ENCODE peak calls at places on chromosome 15, in four cellular contexts. F is mucosa of descending colon, D is heart left ventricle, S is psoas muscle. P is an unnamed sample. For H3K9me3, the result is how much of the 10 kb centered on the place peaks cover.

GRCh38 chr15:64092075-64092820 is 1.4 kb downstream of the CIAO2A start:
- DNase-seq in S (no peak), F (no peak), D (no peak), P (no peak)

GRCh38 chr15:69172854-69173253 is 12.4 kb downstream of the GLCE start:
- DNase-seq in F (no peak), S (no peak), D (no peak), P (no peak)

GRCh38 chr15:101725073-101725472 is 800 bp upstream of the TARS3 start:
- DNase-seq in S (no peak), D (no peak), F (no peak), P (no peak)

GRCh38 chr15:68583321-68583720 is 4.5 kb downstream of the CORO2B start:
- DNase-seq in S (no peak), F (no peak), D (no peak), P (no peak)

GRCh38 chr15:34721802-34722795 is 32.7 kb downstream of the GJD2 start:
- DNase-seq in F (no peak), D (peak), S (peak), P (no peak)

GRCh38 chr15:31040611-31041010 is 49.2 kb upstream of the MTMR10 start:
- DNase-seq in D (no peak), F (no peak), S (no peak), P (no peak)

GRCh38 chr15:96494530-96494929 is 164.0 kb downstream of the NR2F2 start:
- DNase-seq in F (no peak), D (no peak), S (no peak), P (peak)

GRCh38 chr15:29674661-29675533 is 147.4 kb downstream of the TJP1 start:
- DNase-seq in F (peak), S (no peak), D (peak), P (peak)

GRCh38 chr15:67836955-67837354 is 2.9 kb downstream of the RNU6-1 start:
- DNase-seq in F (no peak), S (peak), D (no peak), P (no peak)

GRCh38 chr15:96325579-96326331 is 4.7 kb upstream of the NR2F2 start:
- DNase-seq in D (no peak), S (no peak), F (no peak), P (no peak)

GRCh38 chr15:85062560-85062959 is 80.9 kb downstream of the PDE8A start:
- DNase-seq in F (no peak), D (no peak), S (no peak), P (no peak)

GRCh38 chr15:101489236-101489632 is 273 bp downstream of the PCSK6 start:
- DNase-seq in S (peak), D (peak), F (no peak), P (peak)

GRCh38 chr15:71355268-71355667 is 240.0 kb downstream of the THSD4 start:
- DNase-seq in S (no peak), F (no peak), D (no peak), P (no peak)

GRCh38 chr15:40792394-40792793 is 14.5 kb upstream of the ZFYVE19 start:
- DNase-seq in S (no peak), D (no peak), F (peak), P (no peak)

GRCh38 chr15:78761020-78761419 is 50.2 kb downstream of the ADAMTS7 start:
- DNase-seq in S (peak), F (peak), D (peak), P (no peak)

GRCh38 chr15:98884894-98885293 is 122.7 kb downstream of the PGPEP1L start:
- DNase-seq in F (no peak), S (peak), D (no peak), P (peak)

GRCh38 chr15:33168444-33168843 is 26.1 kb downstream of the FMN1 start:
- DNase-seq in F (no peak), S (no peak), D (no peak), P (no peak)

GRCh38 chr15:66751579-66751978 is 49.5 kb downstream of the SMAD6 start:
- DNase-seq in S (no peak), D (peak), F (no peak), P (peak)

GRCh38 chr15:23064156-23064555 is 24.8 kb upstream of the TUBGCP5 start:
- DNase-seq in D (no peak), S (no peak), F (no peak), P (no peak)

GRCh38 chr15:56337084-56337725 is 28.0 kb upstream of the TEX9 start:
- DNase-seq in S (no peak), D (no peak), F (no peak), P (no peak)

GRCh38 chr15:68699881-68700394 is 120.8 kb downstream of the ANP32A start:
- DNase-seq in F (no peak), D (peak), S (no peak), P (no peak)

GRCh38 chr15:47412802-47413201 is 304.5 kb upstream of the SEMA6D start:
- DNase-seq in F (no peak), S (no peak), D (no peak), P (no peak)

GRCh38 chr15:81312790-81313543 is 11.0 kb downstream of the STARD5 start:
- DNase-seq in D (peak), F (peak), S (peak), P (peak)

GRCh38 chr15:37088436-37088835 is 11.9 kb downstream of the MEIS2 start:
- DNase-seq in S (no peak), F (no peak), D (no peak), P (no peak)

GRCh38 chr15:74252291-74253080 is 16.4 kb downstream of the CCDC33 start:
- DNase-seq in F (no peak), D (peak), S (no peak), P (no peak)

GRCh38 chr15:78061963-78062427 is 15.5 kb downstream of the TBC1D2B start:
- DNase-seq in F (no peak), S (no peak), D (no peak), P (no peak)

GRCh38 chr15:26889298-26889898 is 22.5 kb downstream of the GABRA5 start:
- DNase-seq in F (no peak), S (no peak), D (no peak), P (peak)

GRCh38 chr15:75451202-75451673 is 252 bp downstream of the SIN3A start:
- DNase-seq in F (no peak), S (no peak), D (no peak), P (no peak)

GRCh38 chr15:75215107-75216004 is 13.7 kb downstream of the C15orf39 start:
- DNase-seq in D (no peak), F (no peak), S (no peak), P (no peak)

GRCh38 chr15:62067448-62068044 is 769 bp downstream of the C2CD4A start:
- DNase-seq in F (peak), D (no peak), S (peak), P (peak)
- TF ChIP-seq CTCF in F (no peak), D (no peak), S (no peak), P (no peak)

DNA sequence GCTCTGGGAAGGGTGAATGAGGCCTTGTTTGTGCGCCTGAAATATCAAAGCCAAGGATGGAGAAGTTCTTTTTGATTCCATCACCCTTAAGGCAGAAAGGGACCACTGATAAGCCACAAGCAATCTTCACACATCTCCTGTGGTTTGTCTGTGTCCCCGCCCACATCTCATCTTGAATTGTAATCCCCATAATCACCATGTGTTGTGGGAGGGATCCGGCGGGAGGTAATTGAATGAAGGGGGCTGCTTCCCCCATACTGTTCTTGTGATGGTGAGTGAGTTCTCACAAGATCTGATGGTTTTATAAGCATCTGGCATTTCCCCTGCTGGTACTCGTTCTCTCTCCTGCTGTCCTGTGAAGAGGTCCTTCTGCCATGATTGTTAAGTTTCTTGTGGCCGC is 329.6 kb upstream of the RGMA start:
- DNase-seq in F (no peak), S (no peak), D (no peak), P (no peak)
- H3K9me3 ChIP-seq in F (under half), S (under half), D (under half), P (under half)

GRCh38 chr15:48592221-48592731 is 53.2 kb downstream of the FBN1 start:
- DNase-seq in F (no peak), D (no peak), S (no peak), P (no peak)

GRCh38 chr15:48592929-48593328 is 52.6 kb downstream of the FBN1 start:
- DNase-seq in S (no peak), D (no peak), F (no peak), P (no peak)

GRCh38 chr15:48596415-48596814 is 49.1 kb downstream of the FBN1 start:
- DNase-seq in S (no peak), F (no peak), D (no peak), P (no peak)

GRCh38 chr15:48595988-48596387 is 49.5 kb downstream of the FBN1 start:
- DNase-seq in S (no peak), D (no peak), F (no peak), P (no peak)

DNA sequence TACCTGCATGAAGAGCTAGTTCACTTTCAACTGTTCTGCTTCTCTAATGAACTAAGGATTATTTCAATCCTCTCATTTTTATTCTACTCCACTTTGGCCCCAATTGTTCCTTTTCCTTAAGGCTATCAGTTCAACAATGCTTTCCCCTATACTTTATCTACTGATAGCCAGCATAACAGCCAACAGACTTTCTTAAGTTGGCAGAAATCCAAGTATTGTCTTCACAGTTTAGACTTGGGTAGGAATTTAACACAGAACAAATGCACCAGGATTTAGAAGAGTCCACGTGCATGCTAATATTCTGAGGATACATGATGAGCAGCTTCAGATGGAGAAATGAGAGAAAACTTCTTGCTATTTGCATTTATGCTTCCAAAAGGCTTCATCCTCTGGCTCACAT is 54.8 kb downstream of the FBN1 start:
- DNase-seq in F (no peak), D (no peak), S (no peak), P (no peak)
- TF ChIP-seq CTCF in F (no peak), D (no peak), S (no peak), P (no peak)

GRCh38 chr15:43361313-43361903 is 9.4 kb downstream of the ZSCAN29 start:
- DNase-seq in F (no peak), S (no peak), D (no peak), P (no peak)
- H3K9me3 ChIP-seq in F (half or more), S (half or more), D (under half), P (half or more)